ENCODE peak calls at places on chromosomes 5 and 9, in nine cellular contexts. P is thyroid gland; N is cardiac fibroblast; L is astrocyte of the spinal cord; M is kidney epithelial cell; S is CD8-positive, alpha-beta memory T cell; I is upper lobe of left lung; C is endodermal cell; K is AG09309. X is an unnamed sample.

GRCh38 chr9:81833563-81834345 is 94.5 kb upstream of the SPATA31D4 start:
- DNase-seq in P (no peak), N (no peak), L (peak; percentile 53), M (no peak), S (no peak), I (no peak), C (no peak), K (no peak), X (peak; percentile 24)

GRCh38 chr5:57171818-57172465 is 1.9 kb upstream of the GPBP1 start:
- DNase-seq in P (no peak), N (no peak), L (no peak), M (no peak), S (no peak), I (no peak), C (peak; percentile 53), K (no peak), X (peak; percentile 52)

GRCh38 chr9:91884746-91885687 is 65.0 kb downstream of the ROR2 start:
- DNase-seq in P (no peak), N (peak; percentile 88), L (no peak), M (no peak), S (no peak), I (no peak), C (peak; percentile 81), K (peak; percentile 46), X (peak; percentile 93)

GRCh38 chr9:117092582-117092981 is 322.3 kb downstream of the ASTN2 start:
- DNase-seq in P (peak; percentile 27), N (peak; percentile 36), L (peak; percentile 9), M (peak; percentile 5), S (no peak), I (no peak), C (peak; percentile 67), K (no peak), X (no peak)

GRCh38 chr5:67173959-67174358 is 22.6 kb downstream of the CD180 start:
- DNase-seq in P (no peak), N (no peak), L (no peak), M (no peak), S (no peak), I (no peak), C (no peak), K (no peak), X (no peak)

GRCh38 chr5:15577132-15577531 is 77.2 kb downstream of the FBXL7 start:
- DNase-seq in P (no peak), N (no peak), L (no peak), M (no peak), S (no peak), I (no peak), C (no peak), K (no peak), X (no peak)

GRCh38 chr5:72509401-72509800 is 2.2 kb upstream of the ZNF366 start:
- DNase-seq in P (no peak), N (no peak), L (no peak), M (no peak), S (no peak), I (no peak), C (peak; percentile 69), K (no peak), X (no peak)

GRCh38 chr5:59174248-59174844 is 591.5 kb downstream of the RAB3C start:
- DNase-seq in P (peak; percentile 32), N (peak; percentile 92), L (peak; percentile 85), M (peak; percentile 63), S (peak; percentile 44), I (no peak), C (no peak), K (peak; percentile 53), X (peak; percentile 87)

GRCh38 chr5:37776826-37777225 is 63.0 kb downstream of the GDNF start:
- DNase-seq in P (no peak), N (peak; percentile 54), L (peak; percentile 52), M (no peak), S (no peak), I (peak; percentile 28), C (no peak), K (peak; percentile 82), X (peak; percentile 91)

GRCh38 chr9:16708638-16709435 is 161.6 kb downstream of the BNC2 start:
- DNase-seq in P (no peak), N (peak; percentile 37), L (peak; percentile 81), M (no peak), S (no peak), I (no peak), C (peak; percentile 65), K (no peak), X (no peak)

GRCh38 chr9:84271887-84272556 is 68.5 kb downstream of the SLC28A3 start:
- DNase-seq in P (no peak), N (peak; percentile 27), L (peak; percentile 43), M (no peak), S (no peak), I (no peak), C (no peak), K (no peak), X (peak; percentile 19)

GRCh38 chr5:148107608-148108007 is 43.8 kb downstream of the SPINK5 start:
- DNase-seq in P (no peak), N (no peak), L (no peak), M (no peak), S (no peak), I (no peak), C (no peak), K (no peak), X (no peak)

GRCh38 chr5:171891150-171891549 is 105.5 kb downstream of the SMIM23 start:
- DNase-seq in P (no peak), N (no peak), L (no peak), M (no peak), S (no peak), I (no peak), C (no peak), K (no peak), X (no peak)

GRCh38 chr9:134178781-134179551 is 14.6 kb upstream of the RNU6ATAC start:
- DNase-seq in P (no peak), N (peak; percentile 43), L (peak; percentile 45), M (no peak), S (no peak), I (peak; percentile 62), C (peak; percentile 48), K (no peak), X (peak; percentile 35)

GRCh38 chr9:75500479-75500878 is 390.0 kb upstream of the PCSK5 start:
- DNase-seq in P (no peak), N (no peak), L (no peak), M (no peak), S (no peak), I (no peak), C (no peak), K (no peak), X (no peak)

GRCh38 chr5:141654298-141654697 is 3.1 kb upstream of the FCHSD1 start:
- DNase-seq in P (no peak), N (peak; percentile 11), L (peak; percentile 67), M (peak; percentile 42), S (no peak), I (no peak), C (no peak), K (peak; percentile 73), X (peak; percentile 43)

GRCh38 chr5:124661317-124662141 is 84.9 kb downstream of the ZNF608 start:
- DNase-seq in P (peak; percentile 63), N (peak; percentile 91), L (peak; percentile 89), M (peak; percentile 100), S (no peak), I (no peak), C (peak; percentile 83), K (no peak), X (peak; percentile 76)

GRCh38 chr9:69155341-69156030 is 18.6 kb upstream of the TJP2 start:
- DNase-seq in P (peak; percentile 73), N (no peak), L (no peak), M (no peak), S (no peak), I (no peak), C (peak; percentile 71), K (no peak), X (peak; percentile 22)

GRCh38 chr5:150428106-150428876 is 15.6 kb upstream of the CD74 start:
- DNase-seq in P (peak; percentile 75), N (peak; percentile 81), L (peak; percentile 41), M (no peak), S (no peak), I (no peak), C (no peak), K (no peak), X (peak; percentile 86)

DNA sequence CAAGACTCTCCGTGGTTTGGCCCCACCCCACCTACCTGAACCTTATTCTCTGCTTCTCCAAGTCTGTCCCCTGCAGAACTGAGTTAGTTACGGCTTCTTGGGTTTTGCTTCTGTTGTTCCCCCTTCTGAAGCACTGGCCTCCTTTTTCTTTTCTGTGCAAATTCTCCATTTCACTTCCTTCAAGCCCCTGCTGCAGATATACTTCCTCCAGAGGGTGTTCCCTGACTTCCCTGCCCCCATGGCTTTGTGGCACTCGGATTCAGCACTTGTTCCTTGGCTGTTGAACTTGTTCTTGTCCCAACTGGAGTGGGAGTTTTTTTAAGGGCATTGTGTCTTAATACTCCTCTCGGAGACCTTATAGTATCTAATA is 2.0 kb downstream of the ZBTB34 start:
- DNase-seq in P (peak; percentile 63), N (no peak), L (no peak), M (no peak), S (no peak), I (no peak), C (no peak), K (no peak), X (peak; percentile 6)
- H3K4me3 ChIP-seq in P (no peak overlapping the region), N (no peak overlapping the region), L (no peak overlapping the region), M (peak overlapping the region; percentile 80), S (no peak overlapping the region), I (peak overlapping the region; percentile 18), C (peak overlapping the region; percentile 93), K (peak overlapping the region; percentile 75), X (peak overlapping the region; percentile 81)

GRCh38 chr5:181259283-181259682 is 1.7 kb downstream of the TRIM52 start:
- DNase-seq in P (no peak), N (no peak), L (no peak), M (no peak), S (no peak), I (no peak), C (peak; percentile 37), K (no peak), X (no peak)
- H3K4me3 ChIP-seq in P (peak overlapping the region; percentile 23), N (peak overlapping the region; percentile 86), L (peak overlapping the region; percentile 83), M (peak overlapping the region; percentile 67), S (peak overlapping the region; percentile 99), I (peak overlapping the region; percentile 89), C (peak overlapping the region; percentile 86), K (peak overlapping the region; percentile 82), X (peak overlapping the region; percentile 94)

DNA sequence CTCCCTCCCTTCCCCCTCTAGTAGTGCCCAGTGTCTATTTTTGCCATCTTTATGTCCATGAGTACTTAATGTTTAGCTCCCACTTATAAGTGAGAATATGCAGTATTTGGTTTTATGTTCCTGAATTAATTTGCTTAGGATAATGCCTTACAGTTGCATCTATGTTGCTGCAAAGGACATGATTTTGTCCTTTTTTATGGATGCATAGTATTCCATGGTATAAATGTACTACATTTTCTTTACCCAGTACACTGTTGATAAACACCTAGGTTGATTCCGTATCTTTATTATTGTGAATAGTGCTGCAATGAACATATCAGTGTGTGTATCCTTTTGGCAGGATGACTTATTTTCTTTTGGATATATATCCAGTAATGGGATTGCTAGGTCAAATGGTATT is 3.8 kb downstream of the ABLIM3 start:
- DNase-seq in P (no peak), N (no peak), L (no peak), M (no peak), S (no peak), I (no peak), C (no peak), K (no peak), X (no peak)
- H3K4me3 ChIP-seq in P (no peak overlapping the region), N (no peak overlapping the region), L (no peak overlapping the region), M (no peak overlapping the region), S (no peak overlapping the region), I (no peak overlapping the region), C (no peak overlapping the region), K (no peak overlapping the region), X (no peak overlapping the region)

DNA sequence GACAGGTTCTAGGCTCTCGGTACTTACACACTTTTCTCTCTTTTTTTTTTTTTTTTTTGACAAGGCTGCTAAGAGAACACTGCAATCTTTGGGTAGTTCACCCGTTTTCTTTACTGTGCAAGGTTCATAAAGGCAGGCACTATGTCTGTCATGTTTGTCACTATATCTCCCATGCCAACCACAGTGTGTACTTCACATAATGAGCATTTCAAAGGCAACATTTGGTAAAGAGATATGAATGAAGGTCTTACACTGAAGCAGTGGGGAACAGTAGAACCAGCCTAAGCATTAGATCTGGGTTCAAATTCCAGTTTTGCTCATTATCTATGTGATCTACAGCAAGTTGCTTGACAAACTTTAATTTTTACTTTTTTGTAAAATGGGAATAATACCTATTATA is 1.5 kb upstream of the HMGCR start:
- DNase-seq in P (no peak), N (no peak), L (no peak), M (no peak), S (no peak), I (no peak), C (no peak), K (no peak), X (no peak)
- H3K4me3 ChIP-seq in P (no peak overlapping the region), N (no peak overlapping the region), L (no peak overlapping the region), M (no peak overlapping the region), S (no peak overlapping the region), I (no peak overlapping the region), C (no peak overlapping the region), K (no peak overlapping the region), X (no peak overlapping the region)

X was measured in fibroblast of villous mesenchyme.